ENCODE peak calls at places on chromosome 7, in five cellular contexts. One of them, this sample, is unnamed.
A peak's percentile ranks its signal among the peaks of the same experiment; 100 is the strongest.

GRCh38 chr7:80918406-80918805 is 445 bp downstream of the SEMA3C start:
- DNase-seq in spleen: no peak
- DNase-seq in Panc1: no peak
- DNase-seq in A673: peak; percentile 40
- DNase-seq in cardiac muscle cell: peak; percentile 47
- DNase-seq in this sample: no peak

GRCh38 chr7:140175221-140176218 is 1.3 kb downstream of the KDM7A start:
- DNase-seq in A673: peak; percentile 95
- DNase-seq in Panc1: peak; percentile 93
- DNase-seq in spleen: peak; percentile 97
- DNase-seq in cardiac muscle cell: peak; percentile 95
- DNase-seq in this sample: peak; percentile 93

GRCh38 chr7:42686594-42687156 is 225.2 kb downstream of the C7orf25 start:
- DNase-seq in Panc1: no peak
- DNase-seq in A673: peak; percentile 41
- DNase-seq in spleen: no peak
- DNase-seq in cardiac muscle cell: peak; percentile 31
- DNase-seq in this sample: no peak

GRCh38 chr7:151276651-151277590 is 28.4 kb upstream of the SMARCD3 start:
- DNase-seq in spleen: peak; percentile 87
- DNase-seq in A673: peak; percentile 78
- DNase-seq in Panc1: no peak
- DNase-seq in cardiac muscle cell: peak; percentile 79
- DNase-seq in this sample: no peak

GRCh38 chr7:90298145-90299038 is 22.7 kb downstream of the FAM237B start:
- DNase-seq in Panc1: peak; percentile 38
- DNase-seq in spleen: no peak
- DNase-seq in A673: peak; percentile 76
- DNase-seq in cardiac muscle cell: peak; percentile 41
- DNase-seq in this sample: peak; percentile 27

GRCh38 chr7:17544401-17544800 is 245.9 kb downstream of the AHR start:
- DNase-seq in A673: no peak
- DNase-seq in Panc1: no peak
- DNase-seq in spleen: no peak
- DNase-seq in cardiac muscle cell: no peak
- DNase-seq in this sample: no peak

GRCh38 chr7:47228386-47229014 is 353.4 kb downstream of the TNS3 start:
- DNase-seq in spleen: no peak
- DNase-seq in Panc1: no peak
- DNase-seq in cardiac muscle cell: no peak
- DNase-seq in A673: no peak
- DNase-seq in this sample: no peak

GRCh38 chr7:96329189-96329588 is 7.3 kb upstream of the SLC25A13 start:
- DNase-seq in spleen: no peak
- DNase-seq in cardiac muscle cell: no peak
- DNase-seq in A673: peak; percentile 43
- DNase-seq in Panc1: no peak
- DNase-seq in this sample: no peak

GRCh38 chr7:117069379-117069778 is 116.1 kb downstream of the ST7 start:
- DNase-seq in spleen: no peak
- DNase-seq in Panc1: no peak
- DNase-seq in A673: no peak
- DNase-seq in cardiac muscle cell: no peak
- DNase-seq in this sample: no peak

GRCh38 chr7:28348631-28349030 is 63.7 kb upstream of the CREB5 start:
- DNase-seq in cardiac muscle cell: no peak
- DNase-seq in spleen: no peak
- DNase-seq in Panc1: no peak
- DNase-seq in A673: no peak
- DNase-seq in this sample: no peak

GRCh38 chr7:99034932-99035722 is 108.8 kb downstream of the SMURF1 start:
- DNase-seq in spleen: no peak
- DNase-seq in cardiac muscle cell: no peak
- DNase-seq in Panc1: no peak
- DNase-seq in A673: no peak
- DNase-seq in this sample: no peak

GRCh38 chr7:134500406-134500805 is 27.0 kb upstream of the AKR1B10 start:
- DNase-seq in spleen: no peak
- DNase-seq in Panc1: no peak
- DNase-seq in A673: no peak
- DNase-seq in cardiac muscle cell: no peak
- DNase-seq in this sample: no peak

GRCh38 chr7:129502708-129503685 is 666 bp downstream of the SMKR1 start:
- DNase-seq in spleen: peak; percentile 79
- DNase-seq in A673: no peak
- DNase-seq in Panc1: no peak
- DNase-seq in cardiac muscle cell: peak; percentile 36
- DNase-seq in this sample: no peak

GRCh38 chr7:44982970-44983369 is 4.2 kb upstream of the MYO1G start:
- DNase-seq in spleen: peak; percentile 51
- DNase-seq in A673: no peak
- DNase-seq in Panc1: no peak
- DNase-seq in cardiac muscle cell: no peak
- DNase-seq in this sample: no peak

GRCh38 chr7:44980393-44981034 is 1.7 kb upstream of the MYO1G start:
- DNase-seq in Panc1: no peak
- DNase-seq in spleen: peak; percentile 73
- DNase-seq in cardiac muscle cell: peak; percentile 70
- DNase-seq in A673: peak; percentile 69
- DNase-seq in this sample: no peak

GRCh38 chr7:44979481-44980392 is 922 bp upstream of the MYO1G start:
- DNase-seq in A673: no peak
- DNase-seq in cardiac muscle cell: no peak
- DNase-seq in spleen: peak; percentile 83
- DNase-seq in Panc1: no peak
- DNase-seq in this sample: no peak

GRCh38 chr7:44982535-44982923 is 3.7 kb upstream of the MYO1G start:
- DNase-seq in Panc1: no peak
- DNase-seq in A673: no peak
- DNase-seq in cardiac muscle cell: no peak
- DNase-seq in spleen: peak; percentile 9
- DNase-seq in this sample: no peak

GRCh38 chr7:44981035-44981706 is 2.4 kb upstream of the MYO1G start:
- DNase-seq in A673: no peak
- DNase-seq in spleen: peak; percentile 68
- DNase-seq in Panc1: no peak
- DNase-seq in cardiac muscle cell: no peak
- DNase-seq in this sample: no peak
- H3K27ac ChIP-seq in A673: peak overlapping the region; percentile 80
- H3K27ac ChIP-seq in spleen: peak overlapping the region; percentile 80
- H3K27ac ChIP-seq in Panc1: no peak overlapping the region
- H3K27ac ChIP-seq in cardiac muscle cell: peak overlapping the region; percentile 68
- H3K27ac ChIP-seq in this sample: peak overlapping the region; percentile 67

GRCh38 chr7:358352-358751 is 68.4 kb downstream of the FOXL3 start:
- DNase-seq in Panc1: no peak
- DNase-seq in spleen: peak; percentile 11
- DNase-seq in A673: no peak
- DNase-seq in cardiac muscle cell: no peak
- DNase-seq in this sample: no peak

GRCh38 chr7:357531-358209 is 67.7 kb downstream of the FOXL3 start:
- DNase-seq in A673: no peak
- DNase-seq in cardiac muscle cell: no peak
- DNase-seq in Panc1: no peak
- DNase-seq in spleen: no peak
- DNase-seq in this sample: no peak

GRCh38 chr7:360454-361100 is 70.6 kb downstream of the FOXL3 start:
- DNase-seq in Panc1: no peak
- DNase-seq in spleen: peak; percentile 62
- DNase-seq in A673: no peak
- DNase-seq in cardiac muscle cell: no peak
- DNase-seq in this sample: no peak

GRCh38 chr7:359776-360361 is 69.9 kb downstream of the FOXL3 start:
- DNase-seq in spleen: peak; percentile 73
- DNase-seq in cardiac muscle cell: no peak
- DNase-seq in A673: no peak
- DNase-seq in Panc1: no peak
- DNase-seq in this sample: no peak

DNA sequence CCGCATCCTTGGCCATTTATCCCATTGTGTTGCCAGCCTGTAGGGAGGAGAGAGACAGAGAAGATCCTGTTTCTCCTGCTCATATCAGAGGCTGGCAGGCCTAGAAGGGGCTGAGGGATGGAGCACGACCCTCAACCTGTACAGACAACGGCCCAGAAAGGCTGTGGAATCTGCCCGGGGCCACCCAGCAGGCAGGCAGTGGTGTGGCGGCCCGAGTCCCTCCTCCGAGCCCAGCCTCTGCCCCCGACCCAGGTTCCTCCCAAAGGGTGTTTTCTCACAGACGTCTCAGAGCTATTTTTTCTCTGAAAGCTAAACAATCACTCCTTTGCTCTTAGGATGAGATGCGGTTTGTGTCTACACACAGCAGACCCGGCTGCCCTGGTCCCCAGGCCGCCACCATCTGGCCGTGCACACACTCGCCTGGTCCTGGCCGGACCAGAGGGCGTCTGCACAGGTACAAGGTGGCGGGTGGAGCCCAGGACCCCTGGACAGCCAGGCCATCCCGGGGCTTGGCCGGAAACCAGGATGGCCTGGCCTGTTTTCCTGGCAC is 69.3 kb downstream of the FOXL3 start:
- DNase-seq in spleen: peak; percentile 59
- DNase-seq in A673: no peak
- DNase-seq in Panc1: no peak
- DNase-seq in cardiac muscle cell: no peak
- DNase-seq in this sample: no peak
- H3K27ac ChIP-seq in spleen: no peak overlapping the region
- H3K27ac ChIP-seq in A673: no peak overlapping the region
- H3K27ac ChIP-seq in Panc1: no peak overlapping the region
- H3K27ac ChIP-seq in cardiac muscle cell: no peak overlapping the region
- H3K27ac ChIP-seq in this sample: no peak overlapping the region

GRCh38 chr7:27185013-27185707 is at the start of gene HOXA11:
- DNase-seq in spleen: peak; percentile 63
- DNase-seq in cardiac muscle cell: no peak
- DNase-seq in Panc1: no peak
- DNase-seq in A673: no peak
- DNase-seq in this sample: peak; percentile 98
- H3K27ac ChIP-seq in spleen: no peak within 1 kb of the TSS
- H3K27ac ChIP-seq in cardiac muscle cell: no peak within 1 kb of the TSS
- H3K27ac ChIP-seq in Panc1: peak within 1 kb of the TSS; percentile 71
- H3K27ac ChIP-seq in A673: no peak within 1 kb of the TSS
- H3K27ac ChIP-seq in this sample: peak within 1 kb of the TSS; percentile 90

GRCh38 chr7:44382459-44383300 is 57.3 kb upstream of the CAMK2B start:
- DNase-seq in spleen: peak; percentile 51
- DNase-seq in Panc1: no peak
- DNase-seq in A673: no peak
- DNase-seq in cardiac muscle cell: peak; percentile 19
- DNase-seq in this sample: no peak
- H3K27ac ChIP-seq in spleen: no peak overlapping the region
- H3K27ac ChIP-seq in Panc1: no peak overlapping the region
- H3K27ac ChIP-seq in A673: no peak overlapping the region
- H3K27ac ChIP-seq in cardiac muscle cell: peak overlapping the region; percentile 62
- H3K27ac ChIP-seq in this sample: no peak overlapping the region

GRCh38 chr7:30084195-30084594 is 50.6 kb upstream of the MTURN start:
- DNase-seq in cardiac muscle cell: no peak
- DNase-seq in spleen: no peak
- DNase-seq in Panc1: no peak
- DNase-seq in A673: no peak
- DNase-seq in this sample: no peak
- H3K27ac ChIP-seq in cardiac muscle cell: no peak overlapping the region
- H3K27ac ChIP-seq in spleen: no peak overlapping the region
- H3K27ac ChIP-seq in Panc1: no peak overlapping the region
- H3K27ac ChIP-seq in A673: no peak overlapping the region
- H3K27ac ChIP-seq in this sample: no peak overlapping the region

DNA sequence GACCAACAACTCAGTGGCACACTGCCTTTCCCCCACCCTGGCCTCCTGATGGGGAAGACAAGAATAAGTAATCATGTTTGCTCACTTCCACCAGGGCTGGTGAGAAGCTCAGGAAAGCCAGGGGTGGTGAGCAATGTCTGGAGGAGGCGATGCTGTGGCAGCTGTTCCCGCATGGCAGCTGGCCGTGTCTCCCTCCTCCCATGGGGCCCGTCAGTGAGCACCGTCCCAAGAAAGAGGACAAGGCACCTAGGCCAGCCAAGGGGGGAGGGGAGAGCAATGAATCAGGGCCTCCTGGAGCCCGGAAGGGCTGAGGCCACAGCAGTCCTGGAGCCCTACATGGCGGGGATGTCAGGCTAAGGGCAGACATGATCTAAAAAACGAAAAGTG is 69.2 kb upstream of the INSIG1 start:
- DNase-seq in cardiac muscle cell: no peak
- DNase-seq in A673: no peak
- DNase-seq in Panc1: no peak
- DNase-seq in spleen: peak; percentile 63
- DNase-seq in this sample: no peak
- H3K27ac ChIP-seq in cardiac muscle cell: no peak overlapping the region
- H3K27ac ChIP-seq in A673: no peak overlapping the region
- H3K27ac ChIP-seq in Panc1: no peak overlapping the region
- H3K27ac ChIP-seq in spleen: no peak overlapping the region
- H3K27ac ChIP-seq in this sample: no peak overlapping the region

This sample was measured in epithelial cell of prostate.